ENCODE peak calls at places on chromosomes 13 and 19, in nine cellular contexts. D, F, K, W, J, A, L, R and N are unnamed samples.

GRCh38 chr13:38045278-38046048 is 175.9 kb upstream of the TRPC4 start:
- DNase-seq in W (peak), L (no peak), D (no peak), A (no peak), K (peak), R (no peak), F (peak), J (peak), N (no peak)

GRCh38 chr13:102901056-102901455 is 55.2 kb downstream of the ERCC5 start:
- DNase-seq in L (no peak), F (no peak), W (no peak), K (no peak), R (no peak), A (no peak), D (no peak), J (no peak), N (no peak)

GRCh38 chr19:38869160-38869835 is 8.8 kb downstream of the RINL start:
- DNase-seq in F (no peak), D (no peak), R (no peak), K (no peak), J (no peak), W (no peak), L (no peak), A (no peak), N (peak)

GRCh38 chr13:95797016-95797415 is 120.1 kb downstream of the DNAJC3 start:
- DNase-seq in W (no peak), F (peak), A (no peak), K (no peak), R (no peak), D (no peak), J (no peak), L (no peak), N (no peak)

GRCh38 chr19:17309962-17310461 is 649 bp downstream of the DDA1 start:
- DNase-seq in R (no peak), A (no peak), W (no peak), K (no peak), J (no peak), D (no peak), L (no peak), F (no peak), N (no peak)

GRCh38 chr13:100980171-100980570 is 305.6 kb upstream of the TMTC4 start:
- DNase-seq in W (no peak), D (no peak), K (no peak), F (no peak), L (no peak), A (no peak), J (no peak), R (no peak), N (no peak)

GRCh38 chr13:79973533-79973963 is 367.4 kb downstream of the SPRY2 start:
- DNase-seq in R (no peak), K (no peak), L (peak), A (no peak), W (peak), J (peak), F (no peak), D (peak), N (no peak)

GRCh38 chr13:86355301-86355700 is 556.1 kb upstream of the SLITRK6 start:
- DNase-seq in R (no peak), A (no peak), W (no peak), L (no peak), K (no peak), D (no peak), J (no peak), F (no peak), N (no peak)

GRCh38 chr19:37413243-37414084 is 42.6 kb downstream of the ZNF527 start:
- DNase-seq in R (no peak), K (no peak), A (no peak), F (peak), D (no peak), W (no peak), J (no peak), L (no peak), N (no peak)

GRCh38 chr13:95921485-95921884 is 131.7 kb downstream of the UGGT2 start:
- DNase-seq in R (no peak), K (no peak), F (no peak), W (no peak), A (no peak), D (no peak), L (no peak), J (no peak), N (no peak)

GRCh38 chr19:14916848-14917247 is 24.4 kb upstream of the OR7C2 start:
- DNase-seq in W (no peak), F (no peak), D (no peak), R (no peak), A (no peak), K (no peak), J (no peak), L (no peak), N (no peak)

GRCh38 chr19:54415208-54415900 is at the start of gene TTYH1:
- DNase-seq in D (no peak), K (no peak), F (no peak), A (no peak), R (no peak), W (no peak), L (no peak), J (peak), N (no peak)

GRCh38 chr19:686589-687297 is 8.5 kb downstream of the PRSS57 start:
- DNase-seq in L (no peak), D (no peak), K (no peak), F (no peak), R (no peak), A (no peak), W (no peak), J (no peak), N (no peak)

GRCh38 chr13:110541526-110541920 is 20.0 kb downstream of the RAB20 start:
- DNase-seq in J (no peak), F (peak), R (no peak), W (no peak), A (no peak), L (no peak), D (no peak), K (peak), N (no peak)

GRCh38 chr13:65159803-65160202 is 2070.3 kb downstream of the PCDH9 start:
- DNase-seq in W (no peak), L (no peak), J (no peak), K (no peak), D (no peak), A (no peak), R (no peak), F (no peak), N (no peak)

GRCh38 chr19:36121486-36122124 is 6.3 kb downstream of the TBCB start:
- DNase-seq in F (no peak), J (no peak), R (no peak), L (no peak), W (no peak), K (no peak), D (no peak), A (no peak), N (no peak)

GRCh38 chr13:33446821-33447481 is 161.4 kb upstream of the STARD13 start:
- DNase-seq in W (no peak), K (no peak), F (peak), A (no peak), D (no peak), L (no peak), R (no peak), J (no peak), N (no peak)

GRCh38 chr13:57704031-57704430 is 72.5 kb downstream of the PCDH17 start:
- DNase-seq in A (no peak), F (no peak), J (no peak), W (no peak), R (no peak), L (no peak), K (no peak), D (no peak), N (no peak)

GRCh38 chr13:109345433-109345941 is 440.9 kb downstream of the IRS2 start:
- DNase-seq in K (no peak), L (no peak), R (no peak), D (no peak), F (peak), J (no peak), A (no peak), W (no peak), N (no peak)
- H3K27ac ChIP-seq in K (no peak), L (no peak), R (no peak), D (no peak), F (no peak), J (no peak), A (no peak), W (no peak), N (no peak)

GRCh38 chr13:51373451-51373850 is 34.0 kb downstream of the SERPINE3 start:
- DNase-seq in K (no peak), F (no peak), D (no peak), L (no peak), R (no peak), J (no peak), W (no peak), A (no peak), N (no peak)

GRCh38 chr13:51370811-51371210 is 31.3 kb downstream of the SERPINE3 start:
- DNase-seq in R (no peak), L (no peak), A (no peak), J (no peak), D (no peak), K (no peak), F (no peak), W (no peak), N (no peak)

GRCh38 chr13:51364404-51365008 is 25.0 kb downstream of the SERPINE3 start:
- DNase-seq in J (no peak), L (no peak), R (no peak), K (no peak), W (no peak), D (no peak), A (no peak), F (peak), N (no peak)

GRCh38 chr13:51371768-51372399 is 32.4 kb downstream of the SERPINE3 start:
- DNase-seq in K (no peak), R (no peak), A (no peak), W (no peak), L (no peak), F (no peak), J (no peak), D (no peak), N (no peak)

GRCh38 chr13:51370116-51370515 is 30.6 kb downstream of the SERPINE3 start:
- DNase-seq in L (no peak), F (peak), J (no peak), R (no peak), K (no peak), W (no peak), A (no peak), D (no peak), N (no peak)
- H3K27ac ChIP-seq in L (no peak), F (no peak), J (no peak), R (no peak), K (no peak), W (no peak), A (no peak), D (no peak), N (no peak)

GRCh38 chr13:113967206-113967720 is 6.6 kb downstream of the C13orf46 start:
- DNase-seq in A (no peak), J (no peak), R (no peak), L (no peak), K (no peak), D (no peak), F (no peak), W (no peak), N (no peak)

GRCh38 chr13:113969973-113970611 is 3.8 kb downstream of the C13orf46 start:
- DNase-seq in K (no peak), L (no peak), J (no peak), A (no peak), D (peak), W (no peak), R (peak), F (no peak), N (no peak)

GRCh38 chr13:113967729-113968462 is 6.0 kb downstream of the C13orf46 start:
- DNase-seq in W (no peak), K (no peak), F (no peak), R (no peak), D (peak), L (no peak), A (no peak), J (no peak), N (no peak)

GRCh38 chr13:113969311-113969972 is 4.4 kb downstream of the C13orf46 start:
- DNase-seq in R (peak), A (no peak), J (no peak), L (no peak), D (peak), F (no peak), W (no peak), K (no peak), N (no peak)

DNA sequence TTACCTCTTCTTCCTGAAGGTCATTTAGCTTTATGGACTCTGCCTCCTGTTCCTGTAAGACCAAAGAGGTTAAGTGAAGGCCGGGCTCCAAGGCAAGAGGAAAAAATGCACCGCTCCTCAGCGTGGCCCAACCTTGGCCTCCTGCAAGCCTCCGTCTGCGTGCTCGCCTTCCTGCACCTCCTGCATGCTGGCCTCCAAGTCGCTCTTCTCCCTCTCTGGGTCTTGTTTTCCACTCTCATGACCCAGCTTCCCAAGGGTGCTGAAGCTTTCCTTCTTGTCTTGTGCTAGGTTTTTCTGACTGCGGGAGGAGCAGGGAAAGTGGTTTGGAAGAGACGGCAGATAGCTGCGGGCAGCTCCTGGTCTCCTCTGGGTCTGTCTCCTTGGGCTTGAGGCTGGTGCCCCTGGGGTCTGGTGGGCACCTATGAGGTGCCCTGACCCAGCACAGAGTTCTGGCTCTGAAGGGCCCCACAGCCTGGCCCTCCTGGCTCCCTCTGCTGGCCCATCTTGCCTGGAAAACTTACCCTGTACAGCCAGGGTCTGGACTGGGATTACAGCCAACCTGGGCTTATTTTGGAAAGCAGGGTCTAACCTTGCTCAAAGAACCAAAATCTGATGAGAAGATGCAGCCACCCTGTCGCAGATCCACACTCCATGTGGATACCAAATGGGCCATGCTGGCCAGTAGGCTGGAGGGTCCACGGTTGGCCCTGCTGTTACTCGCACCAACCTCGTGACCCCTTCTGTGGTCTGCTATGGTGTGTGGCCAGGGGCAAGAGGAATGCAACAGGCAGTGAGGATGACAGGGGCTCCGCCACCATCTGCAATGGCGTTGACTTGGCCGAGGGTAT is 5.2 kb downstream of the C13orf46 start:
- DNase-seq in D (peak), W (no peak), J (no peak), A (no peak), L (no peak), F (no peak), R (no peak), K (no peak), N (no peak)
- H3K27ac ChIP-seq in D (no peak), W (no peak), J (no peak), A (no peak), L (no peak), F (no peak), R (no peak), K (no peak), N (no peak)

DNA sequence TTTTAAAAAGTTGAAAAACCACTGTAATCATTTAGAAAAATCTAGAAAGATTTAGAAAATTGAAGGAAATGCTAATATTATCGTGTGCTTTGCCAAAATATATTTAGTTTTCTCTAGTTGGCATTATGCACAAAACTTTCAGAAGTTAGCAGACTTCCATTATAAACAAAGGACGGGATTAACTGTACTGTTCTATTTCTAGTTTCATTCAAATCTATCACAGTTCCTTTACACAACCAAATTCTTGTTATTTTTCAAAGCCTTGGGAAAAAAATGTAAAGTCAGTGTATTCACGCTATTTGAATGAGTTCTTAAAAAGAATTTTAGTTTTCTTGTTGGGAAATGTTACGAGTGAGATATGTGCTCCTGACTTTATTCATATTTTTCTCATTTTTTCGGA is 277.8 kb downstream of the LMO7 start:
- DNase-seq in K (no peak), L (no peak), F (no peak), D (no peak), A (no peak), R (no peak), W (no peak), J (no peak), N (no peak)
- H3K27ac ChIP-seq in K (no peak), L (no peak), F (no peak), D (no peak), A (no peak), R (no peak), W (no peak), J (no peak), N (no peak)

DNA sequence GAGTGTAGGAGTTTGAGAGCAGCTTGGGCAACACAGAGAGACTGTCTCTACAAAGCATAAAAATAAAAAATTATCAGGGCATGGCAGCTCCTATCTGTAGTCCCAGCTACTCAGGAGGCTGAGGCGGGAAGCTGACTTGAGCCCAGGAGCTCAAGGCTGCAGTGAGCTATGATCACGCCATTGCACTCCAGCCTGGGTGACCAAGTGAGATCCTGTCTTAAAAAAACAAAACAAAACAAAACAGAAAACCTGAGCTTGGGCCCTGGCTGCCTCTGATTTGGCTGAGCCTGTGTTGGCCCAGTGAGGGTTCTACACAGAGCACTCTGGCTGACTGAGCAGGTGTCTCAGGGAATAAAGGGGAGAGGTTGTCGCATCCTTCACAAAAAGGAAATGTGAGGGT is 8.0 kb downstream of the SLC7A9 start:
- DNase-seq in R (no peak), F (no peak), A (no peak), D (no peak), W (no peak), L (no peak), J (no peak), K (no peak), N (no peak)
- H3K27ac ChIP-seq in R (no peak), F (no peak), A (no peak), D (no peak), W (no peak), L (no peak), J (no peak), K (no peak), N (no peak)

GRCh38 chr13:104001766-104002165 is 935.5 kb upstream of the SLC10A2 start:
- DNase-seq in R (no peak), A (no peak), K (peak), W (no peak), D (no peak), L (no peak), F (no peak), J (no peak), N (no peak)
- H3K27ac ChIP-seq in R (no peak), A (no peak), K (peak), W (no peak), D (no peak), L (no peak), F (no peak), J (no peak), N (no peak)

DNA sequence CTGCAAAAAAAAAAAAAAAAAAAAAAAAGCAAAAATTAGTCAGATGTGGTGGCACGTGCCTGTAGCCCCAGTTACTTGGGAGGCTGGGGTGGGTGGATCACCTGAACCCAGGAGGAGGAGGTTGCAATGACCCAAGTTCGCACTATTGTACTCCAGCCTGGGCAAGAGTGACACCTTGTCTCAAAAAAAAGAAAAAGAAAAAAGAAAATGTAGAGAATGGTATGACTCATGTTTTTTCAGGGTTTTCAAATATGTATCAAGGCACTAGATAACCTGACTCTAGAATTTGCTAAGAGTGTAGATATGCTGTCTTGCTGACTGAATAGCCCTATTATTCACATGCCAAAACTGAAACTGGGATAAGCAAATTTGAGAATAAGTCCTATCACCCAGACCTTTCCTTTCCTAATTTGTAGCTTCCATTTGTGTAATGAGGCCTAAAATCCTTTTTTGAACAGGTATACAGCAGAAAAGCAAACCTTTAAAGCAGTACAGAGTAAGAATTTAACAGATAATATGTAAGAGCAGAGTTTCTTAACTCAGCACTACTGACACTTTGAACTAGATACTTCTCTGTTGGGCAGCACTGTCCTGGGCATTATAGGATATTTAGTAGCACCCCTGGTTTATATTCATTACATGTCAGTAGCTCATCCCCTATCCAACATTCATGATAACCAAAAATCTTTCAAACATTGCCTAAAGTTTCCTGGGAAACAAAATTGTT is 108.6 kb downstream of the ELF1 start:
- DNase-seq in W (no peak), L (no peak), F (no peak), K (no peak), R (no peak), D (no peak), J (no peak), A (no peak), N (no peak)
- H3K27ac ChIP-seq in W (no peak), L (no peak), F (no peak), K (no peak), R (no peak), D (no peak), J (no peak), A (no peak), N (no peak)

GRCh38 chr13:114038211-114038613 is 64.3 kb upstream of the C13orf46 start:
- DNase-seq in L (peak), W (no peak), K (no peak), A (no peak), F (no peak), R (no peak), D (peak), J (no peak), N (no peak)
- H3K27ac ChIP-seq in L (no peak), W (no peak), K (no peak), A (no peak), F (no peak), R (no peak), D (peak), J (no peak), N (no peak)

GRCh38 chr19:11191273-11191755 is 6.0 kb downstream of the KANK2 start:
- DNase-seq in D (peak), W (no peak), K (no peak), R (peak), A (no peak), F (peak), J (peak), L (peak), N (no peak)
- H3K27ac ChIP-seq in D (peak), W (no peak), K (no peak), R (peak), A (no peak), F (peak), J (no peak), L (peak), N (no peak)